ENCODE peak calls at places on chromosomes 4 and X, in ten cellular contexts. S is effector memory CD8-positive, alpha-beta T cell; Z is stimulated activated naive CD4-positive, alpha-beta T cell; R is iris pigment epithelial cell; Y is myocyte; F is fibroblast of pulmonary artery; V is T follicular helper cell; K is NCI-H748 treated with DMSO at 0.1 percent for 48 hours; H is CD8-positive, alpha-beta memory T cell; M is nucleus accumbens. B is an unnamed sample.
A peak's percentile ranks its signal among the peaks of the same experiment; 100 is the strongest.

GRCh38 chrX:1925053-1925481 is 310.2 kb downstream of the ASMT start:
- DNase-seq in S (no peak), Z (no peak), R (no peak), Y (no peak), F (no peak), V (no peak), K (no peak), H (no peak), M (no peak), B (peak; percentile 50)

GRCh38 chr4:4416981-4417380 is 30.1 kb downstream of the NSG1 start:
- DNase-seq in S (no peak), Z (no peak), R (no peak), Y (no peak), F (no peak), V (no peak), K (no peak), H (no peak), M (no peak), B (no peak)

GRCh38 chr4:152735302-152735917 is 44.1 kb downstream of the TIGD4 start:
- DNase-seq in S (no peak), Z (no peak), R (peak; percentile 27), Y (peak; percentile 34), F (peak; percentile 54), V (no peak), K (peak; percentile 1), H (no peak), M (no peak), B (peak; percentile 55)

GRCh38 chrX:31931225-31931624 is 859.4 kb upstream of the FTHL17 start:
- DNase-seq in S (no peak), Z (no peak), R (peak; percentile 75), Y (peak; percentile 71), F (peak; percentile 39), V (no peak), K (no peak), H (no peak), M (no peak), B (no peak)

GRCh38 chr4:13905543-13905942 is 278.0 kb upstream of the BOD1L1 start:
- DNase-seq in S (no peak), Z (no peak), R (peak; percentile 94), Y (no peak), F (peak; percentile 92), V (no peak), K (no peak), H (no peak), M (no peak), B (no peak)

GRCh38 chrX:130682990-130683389 is 220.0 kb downstream of the ENOX2 start:
- DNase-seq in S (no peak), Z (no peak), R (peak; percentile 52), Y (peak; percentile 4), F (peak; percentile 17), V (no peak), K (no peak), H (no peak), M (no peak), B (no peak)

GRCh38 chrX:111131572-111131971 is 35.6 kb downstream of the PAK3 start:
- DNase-seq in S (no peak), Z (no peak), R (peak; percentile 54), Y (no peak), F (peak; percentile 0), V (no peak), K (no peak), H (no peak), M (no peak), B (peak; percentile 15)

GRCh38 chr4:148923881-148924280 is 481.7 kb upstream of the NR3C2 start:
- DNase-seq in S (no peak), Z (no peak), R (no peak), Y (no peak), F (no peak), V (no peak), K (no peak), H (no peak), M (no peak), B (no peak)

GRCh38 chr4:8215641-8216442 is 16.8 kb downstream of the SH3TC1 start:
- DNase-seq in S (no peak), Z (no peak), R (no peak), Y (no peak), F (no peak), V (no peak), K (no peak), H (no peak), M (no peak), B (no peak)

GRCh38 chrX:96314974-96315373 is 369.7 kb upstream of the DIAPH2 start:
- DNase-seq in S (no peak), Z (no peak), R (peak; percentile 16), Y (peak; percentile 52), F (peak; percentile 28), V (no peak), K (no peak), H (no peak), M (peak; percentile 0), B (no peak)

GRCh38 chr4:125780159-125780558 is 465.4 kb downstream of the FAT4 start:
- DNase-seq in S (no peak), Z (no peak), R (peak; percentile 22), Y (peak; percentile 11), F (peak; percentile 67), V (no peak), K (no peak), H (no peak), M (no peak), B (no peak)

GRCh38 chrX:40694833-40695232 is 40.5 kb downstream of the MED14 start:
- DNase-seq in S (no peak), Z (no peak), R (peak; percentile 54), Y (no peak), F (peak; percentile 13), V (no peak), K (no peak), H (no peak), M (no peak), B (no peak)

GRCh38 chr4:170990989-170991589 is 822.1 kb upstream of the GALNTL6 start:
- DNase-seq in S (no peak), Z (no peak), R (peak; percentile 1), Y (no peak), F (no peak), V (no peak), K (peak; percentile 57), H (no peak), M (no peak), B (no peak)

GRCh38 chr4:187396106-187396505 is 599.5 kb upstream of the ZFP42 start:
- DNase-seq in S (no peak), Z (no peak), R (no peak), Y (no peak), F (no peak), V (no peak), K (no peak), H (no peak), M (peak; percentile 64), B (peak; percentile 15)

GRCh38 chr4:609400-610050 is 15.8 kb upstream of the PDE6B start:
- DNase-seq in S (no peak), Z (no peak), R (peak; percentile 6), Y (no peak), F (no peak), V (no peak), K (no peak), H (no peak), M (no peak), B (no peak)

GRCh38 chr4:106414366-106414765 is 45.8 kb upstream of the GIMD1 start:
- DNase-seq in S (no peak), Z (no peak), R (peak; percentile 6), Y (no peak), F (no peak), V (no peak), K (no peak), H (no peak), M (no peak), B (no peak)

GRCh38 chrX:123081766-123082165 is 102.3 kb upstream of the GRIA3 start:
- DNase-seq in S (no peak), Z (no peak), R (no peak), Y (no peak), F (no peak), V (no peak), K (no peak), H (no peak), M (no peak), B (no peak)

GRCh38 chrX:145393702-145394235 is 146.5 kb downstream of the SPANXN1 start:
- DNase-seq in S (no peak), Z (no peak), R (no peak), Y (no peak), F (no peak), V (no peak), K (no peak), H (no peak), M (no peak), B (no peak)

GRCh38 chr4:8238515-8239053 is 31.0 kb upstream of the HTRA3 start:
- DNase-seq in S (no peak), Z (no peak), R (no peak), Y (no peak), F (no peak), V (no peak), K (no peak), H (no peak), M (no peak), B (peak; percentile 29)

GRCh38 chr4:21768349-21769310 is 179.9 kb downstream of the KCNIP4 start:
- DNase-seq in S (no peak), Z (no peak), R (peak; percentile 64), Y (peak; percentile 67), F (peak; percentile 75), V (no peak), K (peak; percentile 1), H (peak; percentile 6), M (no peak), B (peak; percentile 42)

GRCh38 chrX:2342281-2342688 is 158.5 kb downstream of the DHRSX start:
- DNase-seq in S (no peak), Z (no peak), R (no peak), Y (peak; percentile 90), F (no peak), V (no peak), K (no peak), H (no peak), M (no peak), B (no peak)

GRCh38 chrX:40721489-40722106 is 13.7 kb downstream of the MED14 start:
- DNase-seq in S (no peak), Z (no peak), R (no peak), Y (no peak), F (no peak), V (no peak), K (no peak), H (no peak), M (no peak), B (peak; percentile 3)

GRCh38 chr4:1797861-1798529 is 4.9 kb downstream of the FGFR3 start:
- DNase-seq in S (no peak), Z (no peak), R (no peak), Y (no peak), F (no peak), V (no peak), K (no peak), H (no peak), M (peak; percentile 88), B (no peak)

GRCh38 chrX:115898382-115899001 is 272.1 kb upstream of the AGTR2 start:
- DNase-seq in S (no peak), Z (peak; percentile 33), R (peak; percentile 4), Y (peak; percentile 2), F (no peak), V (peak; percentile 66), K (no peak), H (peak; percentile 54), M (no peak), B (peak; percentile 72)

GRCh38 chrX:53071604-53072417 is 10.4 kb upstream of the TSPYL2 start:
- DNase-seq in S (peak; percentile 67), Z (peak; percentile 61), R (peak; percentile 55), Y (peak; percentile 69), F (peak; percentile 65), V (peak; percentile 58), K (peak; percentile 57), H (peak; percentile 79), M (peak; percentile 6), B (peak; percentile 88)

GRCh38 chrX:23317799-23318724 is 16.6 kb upstream of the PTCHD1 start:
- DNase-seq in S (peak; percentile 0), Z (no peak), R (no peak), Y (no peak), F (peak; percentile 8), V (no peak), K (peak; percentile 6), H (peak; percentile 4), M (no peak), B (peak; percentile 3)

GRCh38 chrX:11143931-11144678 is 33.0 kb downstream of the HCCS start:
- DNase-seq in S (peak; percentile 49), Z (no peak), R (peak; percentile 77), Y (peak; percentile 75), F (peak; percentile 87), V (peak; percentile 27), K (peak; percentile 87), H (peak; percentile 35), M (peak; percentile 60), B (peak; percentile 83)

GRCh38 chrX:111759676-111760075 is 78.7 kb downstream of the ALG13 start:
- DNase-seq in S (no peak), Z (no peak), R (no peak), Y (no peak), F (no peak), V (no peak), K (no peak), H (no peak), M (no peak), B (peak; percentile 40)

B was measured in NCI-H69.